ENCODE peak calls at places on chromosomes 5 and 9, in four cellular contexts. F, K, P and O are unnamed samples.

GRCh38 chr9:127612993-127613954 is 1.2 kb downstream of the STXBP1 start:
- DNase-seq in P (no peak), K (no peak), F (peak; percentile 70), O (no peak)

GRCh38 chr5:72467421-72467820 is 39.8 kb downstream of the ZNF366 start:
- DNase-seq in F (no peak), P (no peak), K (no peak), O (no peak)

GRCh38 chr9:83234541-83234940 is 171.6 kb upstream of the RASEF start:
- DNase-seq in K (no peak), F (no peak), P (no peak), O (no peak)

GRCh38 chr9:87494970-87495471 is 2.6 kb upstream of the DAPK1 start:
- DNase-seq in K (no peak), P (no peak), F (peak; percentile 19), O (no peak)

GRCh38 chr9:94639045-94639995 is at the start of gene FBP1:
- DNase-seq in P (no peak), K (peak; percentile 82), F (peak; percentile 61), O (peak; percentile 33)

GRCh38 chr5:134975078-134975715 is 7.5 kb downstream of the CATSPER3 start:
- DNase-seq in F (no peak), K (peak; percentile 1), P (no peak), O (no peak)

GRCh38 chr9:95031711-95032461 is 285.6 kb downstream of the FANCC start:
- DNase-seq in F (no peak), P (no peak), K (no peak), O (no peak)

GRCh38 chr5:126402591-126402990 is 20.6 kb upstream of the GRAMD2B start:
- DNase-seq in K (no peak), P (no peak), F (no peak), O (no peak)

GRCh38 chr5:173767580-173768266 is 120.4 kb upstream of the CPEB4 start:
- DNase-seq in P (no peak), F (no peak), K (no peak), O (no peak)

GRCh38 chr5:157818368-157818767 is 40.6 kb downstream of the CLINT1 start:
- DNase-seq in F (no peak), K (no peak), P (no peak), O (no peak)

GRCh38 chr5:143716856-143717255 is 95.1 kb upstream of the HMHB1 start:
- DNase-seq in K (no peak), F (no peak), P (no peak), O (no peak)

GRCh38 chr5:157596449-157596848 is 20.9 kb upstream of the ADAM19 start:
- DNase-seq in K (peak; percentile 9), F (no peak), P (peak; percentile 96), O (no peak)

GRCh38 chr5:106121972-106122605 is 1548.6 kb downstream of the EFNA5 start:
- DNase-seq in P (no peak), K (no peak), F (peak; percentile 75), O (peak; percentile 25)

GRCh38 chr5:86407711-86408110 is 210.0 kb upstream of the COX7C start:
- DNase-seq in P (no peak), K (no peak), F (no peak), O (no peak)

GRCh38 chr5:139811076-139811607 is 15.5 kb downstream of the PSD2 start:
- DNase-seq in F (no peak), K (no peak), P (no peak), O (no peak)

GRCh38 chr5:154077692-154078091 is 38.9 kb downstream of the MFAP3 start:
- DNase-seq in P (no peak), F (no peak), K (no peak), O (no peak)

GRCh38 chr5:15529821-15530220 is 29.8 kb downstream of the FBXL7 start:
- DNase-seq in F (no peak), K (no peak), P (no peak), O (no peak)
- TF ChIP-seq SPI1 in F (no peak), K (no peak), P (no peak), O (no peak)

GRCh38 chr9:85471791-85472190 is 270.0 kb downstream of the AGTPBP1 start:
- DNase-seq in K (no peak), P (no peak), F (no peak), O (no peak)
- TF ChIP-seq SPI1 in K (no peak), P (no peak), F (no peak), O (no peak)

DNA sequence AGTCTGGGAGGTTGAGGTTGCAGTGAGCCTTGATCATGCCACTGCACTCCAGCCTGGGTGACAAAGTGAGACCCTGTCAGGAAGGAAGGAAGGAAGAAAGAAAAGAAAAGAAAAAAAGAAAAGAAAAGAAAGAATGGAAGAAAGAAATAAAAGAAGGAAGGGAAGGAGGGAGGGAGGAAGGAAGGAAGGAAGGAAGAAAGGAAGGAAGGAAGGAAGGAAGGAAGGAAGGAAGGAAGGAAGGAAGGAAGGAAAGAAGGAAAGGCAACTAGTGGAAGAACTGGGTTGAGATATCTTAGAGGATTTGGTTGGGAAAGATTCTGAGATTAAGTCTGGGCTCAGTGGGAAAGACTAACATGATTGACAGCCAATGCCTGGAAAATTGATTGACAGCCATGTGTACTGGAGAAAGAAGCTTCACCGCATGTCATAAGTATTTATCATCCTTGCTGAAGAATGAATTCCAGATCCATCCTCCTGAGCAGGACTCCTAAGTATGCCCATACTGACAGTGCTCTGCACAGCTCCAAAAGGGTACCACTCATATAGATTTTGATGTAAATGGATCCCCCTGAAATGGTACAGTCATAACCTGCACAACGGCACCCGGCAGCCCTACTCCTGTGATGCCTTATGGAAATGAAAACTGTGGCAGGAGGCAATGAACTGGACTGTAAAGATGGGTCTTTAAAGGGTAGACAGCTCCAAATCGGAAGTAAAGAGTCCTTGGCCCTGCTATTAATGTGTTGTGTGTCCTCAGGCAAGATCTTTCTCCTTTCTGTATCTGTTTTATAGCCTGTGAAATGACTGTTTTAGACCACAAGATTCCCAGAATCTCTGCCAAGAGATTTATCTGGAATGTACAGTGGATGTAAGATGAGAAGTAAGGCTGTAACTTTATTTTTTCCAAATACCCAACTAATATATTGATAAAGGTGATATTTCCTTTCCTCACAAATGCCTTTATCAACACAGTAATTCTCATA is 16.9 kb upstream of the ADRA1B start:
- DNase-seq in K (no peak), F (no peak), P (no peak), O (no peak)
- TF ChIP-seq SPI1 in K (no peak), F (no peak), P (no peak), O (no peak)

DNA sequence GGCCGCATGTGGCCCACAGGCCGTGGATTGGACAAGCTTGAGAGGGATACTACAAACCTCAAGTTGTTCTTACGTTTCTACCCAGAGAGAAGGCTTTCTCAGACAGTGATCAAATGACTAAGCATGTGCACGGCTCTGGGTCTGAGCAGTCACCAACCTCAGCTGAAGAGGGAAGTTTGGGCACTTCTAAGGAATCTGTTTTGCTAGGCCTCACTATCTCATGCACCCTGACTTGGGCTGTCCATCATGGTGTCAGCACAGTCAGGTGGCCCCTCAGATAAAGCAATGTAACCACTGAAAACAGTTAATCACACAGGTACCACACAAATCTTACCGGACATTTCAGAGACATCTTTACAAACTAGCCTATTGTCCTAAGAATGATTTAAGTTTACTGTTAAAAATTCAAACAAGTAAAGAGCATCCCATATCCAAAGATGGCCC is 24.6 kb downstream of the CSF2 start:
- DNase-seq in F (peak; percentile 82), P (peak; percentile 21), K (no peak), O (no peak)
- TF ChIP-seq SPI1 in F (no peak), P (no peak), K (no peak), O (no peak)

GRCh38 chr9:978117-978830 is 1.8 kb downstream of the DMRT3 start:
- DNase-seq in K (no peak), P (no peak), F (no peak), O (no peak)

GRCh38 chr9:979983-980382 is 3.5 kb downstream of the DMRT3 start:
- DNase-seq in F (no peak), K (no peak), P (no peak), O (no peak)

GRCh38 chr9:982660-983240 is 6.3 kb downstream of the DMRT3 start:
- DNase-seq in P (no peak), K (no peak), F (no peak), O (no peak)

GRCh38 chr9:980621-981020 is 4.2 kb downstream of the DMRT3 start:
- DNase-seq in P (no peak), F (no peak), K (no peak), O (no peak)

DNA sequence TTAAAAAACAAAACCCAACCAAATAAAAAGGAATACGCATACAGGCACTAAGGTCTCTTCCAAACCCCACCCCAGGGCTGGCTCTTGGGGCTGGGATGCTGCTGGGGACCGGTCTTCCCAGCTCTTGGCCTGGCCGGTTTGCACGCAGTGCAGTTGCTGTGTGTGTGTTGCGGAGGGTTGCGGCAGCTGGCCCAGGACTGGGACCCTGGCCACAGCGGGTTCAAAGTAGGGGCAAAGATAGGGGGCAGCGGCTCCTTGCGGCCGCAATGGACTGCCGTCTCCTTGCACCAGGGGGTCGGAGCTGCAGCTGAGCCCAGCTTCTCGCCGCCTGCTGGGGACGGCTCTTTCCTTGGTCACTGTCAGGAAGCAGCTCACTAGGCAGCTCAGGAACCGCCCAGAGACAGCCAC is 5.0 kb downstream of the DMRT3 start:
- DNase-seq in P (no peak), F (no peak), K (no peak), O (no peak)
- TF ChIP-seq SPI1 in P (no peak), F (no peak), K (no peak), O (no peak)

GRCh38 chr9:72856985-72857631 is 95.7 kb downstream of the ALDH1A1 start:
- DNase-seq in K (peak; percentile 23), P (no peak), F (peak; percentile 11), O (peak; percentile 6)
- TF ChIP-seq SPI1 in K (no peak), P (no peak), F (no peak), O (no peak)